ENCODE peak calls at places on chromosomes 11 and 22, in eight cellular contexts. One of them, this sample, is unnamed.

GRCh38 chr11:75260396-75260795 is 19.8 kb downstream of the TPBGL start:
- DNase-seq in cardiac muscle cell: no peak
- DNase-seq in PC-9: no peak
- DNase-seq in endothelial cell of umbilical vein: no peak
- DNase-seq in globus pallidus: no peak
- DNase-seq in breast epithelium: no peak
- DNase-seq in left ventricle myocardium inferior: no peak
- DNase-seq in heart left ventricle: no peak
- DNase-seq in this sample: no peak

GRCh38 chr22:49948116-49948515 is 12.5 kb upstream of the PIM3 start:
- DNase-seq in cardiac muscle cell: no peak
- DNase-seq in PC-9: no peak
- DNase-seq in endothelial cell of umbilical vein: no peak
- DNase-seq in globus pallidus: no peak
- DNase-seq in breast epithelium: no peak
- DNase-seq in left ventricle myocardium inferior: no peak
- DNase-seq in heart left ventricle: no peak
- DNase-seq in this sample: no peak

GRCh38 chr22:41915035-41915782 is at the start of gene SHISA8:
- DNase-seq in cardiac muscle cell: peak; percentile 66
- DNase-seq in PC-9: no peak
- DNase-seq in endothelial cell of umbilical vein: peak; percentile 27
- DNase-seq in globus pallidus: no peak
- DNase-seq in breast epithelium: peak; percentile 71
- DNase-seq in left ventricle myocardium inferior: peak; percentile 47
- DNase-seq in heart left ventricle: peak; percentile 53
- DNase-seq in this sample: no peak

GRCh38 chr11:33033493-33033892 is 5.9 kb upstream of the TCP11L1 start:
- DNase-seq in cardiac muscle cell: no peak
- DNase-seq in PC-9: no peak
- DNase-seq in endothelial cell of umbilical vein: no peak
- DNase-seq in globus pallidus: no peak
- DNase-seq in breast epithelium: no peak
- DNase-seq in left ventricle myocardium inferior: no peak
- DNase-seq in heart left ventricle: no peak
- DNase-seq in this sample: no peak

GRCh38 chr11:3838504-3838903 is 2.3 kb downstream of the RHOG start:
- DNase-seq in cardiac muscle cell: no peak
- DNase-seq in PC-9: no peak
- DNase-seq in endothelial cell of umbilical vein: no peak
- DNase-seq in globus pallidus: no peak
- DNase-seq in breast epithelium: no peak
- DNase-seq in left ventricle myocardium inferior: no peak
- DNase-seq in heart left ventricle: no peak
- DNase-seq in this sample: no peak

GRCh38 chr11:93908689-93909088 is 58.3 kb upstream of the VSTM5 start:
- DNase-seq in cardiac muscle cell: no peak
- DNase-seq in PC-9: peak; percentile 81
- DNase-seq in endothelial cell of umbilical vein: no peak
- DNase-seq in globus pallidus: no peak
- DNase-seq in breast epithelium: no peak
- DNase-seq in left ventricle myocardium inferior: no peak
- DNase-seq in heart left ventricle: no peak
- DNase-seq in this sample: no peak

GRCh38 chr11:35491231-35491871 is 34.1 kb downstream of the PAMR1 start:
- DNase-seq in cardiac muscle cell: no peak
- DNase-seq in PC-9: peak; percentile 68
- DNase-seq in endothelial cell of umbilical vein: no peak
- DNase-seq in globus pallidus: no peak
- DNase-seq in breast epithelium: no peak
- DNase-seq in left ventricle myocardium inferior: no peak
- DNase-seq in heart left ventricle: no peak
- DNase-seq in this sample: no peak

GRCh38 chr11:45332486-45332934 is 46.4 kb upstream of the SYT13 start:
- DNase-seq in cardiac muscle cell: peak; percentile 67
- DNase-seq in PC-9: no peak
- DNase-seq in endothelial cell of umbilical vein: no peak
- DNase-seq in globus pallidus: no peak
- DNase-seq in breast epithelium: no peak
- DNase-seq in left ventricle myocardium inferior: no peak
- DNase-seq in heart left ventricle: no peak
- DNase-seq in this sample: no peak

GRCh38 chr11:35305670-35306382 is 113.5 kb downstream of the SLC1A2 start:
- DNase-seq in cardiac muscle cell: peak; percentile 79
- DNase-seq in PC-9: no peak
- DNase-seq in endothelial cell of umbilical vein: peak; percentile 17
- DNase-seq in globus pallidus: no peak
- DNase-seq in breast epithelium: no peak
- DNase-seq in left ventricle myocardium inferior: no peak
- DNase-seq in heart left ventricle: no peak
- DNase-seq in this sample: peak; percentile 22

GRCh38 chr11:91997178-91997577 is 227.4 kb upstream of the FAT3 start:
- DNase-seq in cardiac muscle cell: no peak
- DNase-seq in PC-9: no peak
- DNase-seq in endothelial cell of umbilical vein: no peak
- DNase-seq in globus pallidus: no peak
- DNase-seq in breast epithelium: no peak
- DNase-seq in left ventricle myocardium inferior: no peak
- DNase-seq in heart left ventricle: no peak
- DNase-seq in this sample: no peak

GRCh38 chr11:57597971-57598830 is 716 bp downstream of the SERPING1 start:
- DNase-seq in cardiac muscle cell: peak; percentile 74
- DNase-seq in PC-9: no peak
- DNase-seq in endothelial cell of umbilical vein: no peak
- DNase-seq in globus pallidus: peak; percentile 31
- DNase-seq in breast epithelium: peak; percentile 72
- DNase-seq in left ventricle myocardium inferior: peak; percentile 86
- DNase-seq in heart left ventricle: peak; percentile 84
- DNase-seq in this sample: peak; percentile 77

GRCh38 chr11:74988541-74989268 is at the start of gene NEU3:
- DNase-seq in cardiac muscle cell: peak; percentile 83
- DNase-seq in PC-9: peak; percentile 75
- DNase-seq in endothelial cell of umbilical vein: peak; percentile 82
- DNase-seq in globus pallidus: peak; percentile 47
- DNase-seq in breast epithelium: peak; percentile 76
- DNase-seq in left ventricle myocardium inferior: peak; percentile 82
- DNase-seq in heart left ventricle: peak; percentile 86
- DNase-seq in this sample: peak; percentile 61